ENCODE peak calls at places on chromosomes 16 and 17, in eight cellular contexts. R is NCI-H446; S is T follicular helper cell; K is osteocyte; J is activated T-helper 1 cell treated with Interleukin-2 at 50 U/mL for 16 hours; T is stimulated activated CD4-positive, alpha-beta T cell treated with anti-CD3 and anti-CD28 coated beads, Interleukin-1b, Interleukin-23, amount 100 ng/mL, for 24 hours; H is neural progenitor cell; P is fibroblast of mammary gland. X is an unnamed sample.

GRCh38 chr16:66129196-66129595 is 237.3 kb upstream of the CDH5 start:
- DNase-seq in S (no peak), R (no peak), P (no peak), T (no peak), K (no peak), J (no peak), H (no peak), X (no peak)

GRCh38 chr17:2977157-2977556 is 86.2 kb downstream of the OR1D5 start:
- DNase-seq in S (no peak), T (no peak), J (no peak), H (no peak), R (no peak), P (peak; percentile 19), K (no peak), X (no peak)

GRCh38 chr17:51645056-51645455 is 384.7 kb downstream of the UTP18 start:
- DNase-seq in R (no peak), S (no peak), H (no peak), T (no peak), K (no peak), P (no peak), J (no peak), X (no peak)

GRCh38 chr17:10171057-10171456 is 27.3 kb downstream of the GAS7 start:
- DNase-seq in P (peak; percentile 37), R (no peak), J (no peak), S (no peak), K (no peak), H (no peak), T (no peak), X (no peak)

GRCh38 chr16:75644240-75645012 is 3.0 kb downstream of the KARS1 start:
- DNase-seq in K (no peak), S (no peak), R (no peak), P (no peak), T (no peak), H (no peak), J (no peak), X (no peak)

GRCh38 chr16:30874244-30874820 is 19.5 kb downstream of the BCL7C start:
- DNase-seq in S (no peak), R (no peak), H (no peak), P (no peak), J (no peak), T (no peak), K (no peak), X (no peak)

GRCh38 chr17:31052187-31052889 is 42.4 kb upstream of the NF1 start:
- DNase-seq in T (no peak), P (peak; percentile 98), S (no peak), J (no peak), K (peak; percentile 87), H (no peak), R (peak; percentile 15), X (peak; percentile 87)

GRCh38 chr16:86029131-86029741 is 130.3 kb downstream of the IRF8 start:
- DNase-seq in T (no peak), R (no peak), P (peak; percentile 13), J (no peak), K (no peak), H (no peak), S (no peak), X (no peak)

GRCh38 chr16:4675864-4676786 is 17.2 kb upstream of the NUDT16L1 start:
- DNase-seq in H (no peak), S (peak; percentile 47), R (no peak), T (peak; percentile 46), J (peak; percentile 54), K (no peak), P (no peak), X (no peak)

GRCh38 chr17:38464723-38465419 is 36.6 kb downstream of the ARHGAP23 start:
- DNase-seq in H (peak; percentile 55), R (peak; percentile 44), T (no peak), S (no peak), K (peak; percentile 97), J (no peak), P (peak; percentile 93), X (no peak)

GRCh38 chr17:39325528-39326240 is 75.7 kb downstream of the FBXL20 start:
- DNase-seq in J (no peak), K (no peak), H (no peak), S (no peak), P (no peak), T (no peak), R (no peak), X (no peak)

GRCh38 chr17:57898487-57899311 is 48.9 kb upstream of the MRPS23 start:
- DNase-seq in S (no peak), R (peak; percentile 83), H (peak; percentile 94), P (no peak), K (peak; percentile 91), T (no peak), J (no peak), X (no peak)

GRCh38 chr16:25279491-25279890 is 21.8 kb upstream of the ZKSCAN2 start:
- DNase-seq in S (no peak), K (no peak), H (no peak), J (no peak), T (no peak), R (no peak), P (no peak), X (no peak)

GRCh38 chr17:47404006-47404405 is 80.3 kb downstream of the EFCAB13 start:
- DNase-seq in H (no peak), T (no peak), P (no peak), K (no peak), S (no peak), J (no peak), R (no peak), X (no peak)

GRCh38 chr17:29117440-29117753 is 62.8 kb downstream of the MYO18A start:
- DNase-seq in S (no peak), K (no peak), P (no peak), H (no peak), J (no peak), R (no peak), T (no peak), X (no peak)

GRCh38 chr17:4229627-4230026 is 34.2 kb downstream of the ANKFY1 start:
- DNase-seq in T (no peak), K (no peak), H (no peak), S (no peak), R (peak; percentile 9), J (no peak), P (peak; percentile 94), X (peak; percentile 78)

GRCh38 chr16:87620201-87620495 is 17.8 kb downstream of the JPH3 start:
- DNase-seq in J (no peak), H (peak; percentile 38), K (no peak), R (no peak), S (no peak), T (no peak), P (no peak), X (no peak)

GRCh38 chr16:89431158-89431584 is 59.2 kb downstream of the ANKRD11 start:
- DNase-seq in T (no peak), R (no peak), H (no peak), P (peak; percentile 89), S (no peak), K (no peak), J (no peak), X (no peak)

GRCh38 chr16:73306901-73307413 is 259.0 kb upstream of the ZFHX3 start:
- DNase-seq in J (no peak), S (no peak), R (peak; percentile 22), H (no peak), K (no peak), T (no peak), P (no peak), X (no peak)

GRCh38 chr16:6926341-6926740 is 406.3 kb upstream of the RBFOX1 start:
- DNase-seq in R (no peak), J (no peak), S (no peak), P (no peak), K (no peak), T (no peak), H (no peak), X (no peak)

GRCh38 chr17:72850410-72850809 is 242.1 kb downstream of the SLC39A11 start:
- DNase-seq in S (no peak), T (no peak), R (no peak), H (no peak), P (peak; percentile 87), K (no peak), J (no peak), X (peak; percentile 20)

GRCh38 chr17:8474826-8475225 is 39.1 kb downstream of the NDEL1 start:
- DNase-seq in H (no peak), R (no peak), P (no peak), S (no peak), K (peak; percentile 78), J (no peak), T (no peak), X (no peak)

GRCh38 chr16:88448461-88449266 is 4.4 kb upstream of the ZFPM1 start:
- DNase-seq in R (no peak), S (no peak), T (no peak), H (no peak), J (no peak), P (no peak), K (no peak), X (no peak)

GRCh38 chr17:48513653-48514482 is 16.9 kb downstream of the HOXB1 start:
- DNase-seq in J (no peak), T (no peak), P (no peak), H (no peak), S (no peak), R (no peak), K (no peak), X (no peak)

GRCh38 chr16:48284772-48285409 is 37.6 kb upstream of the ABCC11 start:
- DNase-seq in S (no peak), H (no peak), J (no peak), K (no peak), P (no peak), R (no peak), T (no peak), X (no peak)

GRCh38 chr17:45981306-45981705 is 17.7 kb upstream of the STH start:
- DNase-seq in R (no peak), J (no peak), K (no peak), P (no peak), T (no peak), S (no peak), H (no peak), X (no peak)

GRCh38 chr16:67311607-67312449 is 14.7 kb downstream of the KCTD19 start:
- DNase-seq in T (peak; percentile 86), R (no peak), S (no peak), P (peak; percentile 100), K (no peak), J (no peak), H (no peak), X (peak; percentile 99)

GRCh38 chr16:50818380-50818779 is 76.5 kb downstream of the CYLD start:
- DNase-seq in S (no peak), P (no peak), R (no peak), T (no peak), K (no peak), H (no peak), J (no peak), X (no peak)

GRCh38 chr16:27428035-27428785 is 26.2 kb downstream of the IL21R start:
- DNase-seq in K (peak; percentile 69), T (no peak), P (no peak), H (no peak), J (no peak), S (no peak), R (no peak), X (no peak)

GRCh38 chr16:27770271-27771196 is 220.6 kb downstream of the KATNIP start:
- DNase-seq in H (no peak), S (no peak), P (no peak), T (no peak), K (no peak), J (no peak), R (no peak), X (no peak)

GRCh38 chr16:86833136-86833535 is 254.8 kb downstream of the FOXL1 start:
- DNase-seq in P (peak; percentile 28), T (no peak), J (no peak), K (no peak), H (no peak), S (no peak), R (no peak), X (no peak)

GRCh38 chr16:84535851-84536250 is 31.4 kb upstream of the MEAK7 start:
- DNase-seq in P (no peak), R (no peak), J (no peak), S (no peak), H (no peak), T (no peak), K (no peak), X (no peak)

X was measured in RCC 7860.